ENCODE peak calls at places on chromosomes 7 and 10, in nine cellular contexts. E, O, A, T, B, F, D, U and Z are unnamed samples.
A peak's percentile ranks its signal among the peaks of the same experiment; 100 is the strongest.

GRCh38 chr10:99872367-99873162 is 90.1 kb downstream of the ABCC2 start:
- DNase-seq in E (no peak), O (peak; percentile 77), A (peak; percentile 18), T (peak; percentile 15), B (no peak), F (no peak), D (no peak), U (no peak), Z (no peak)

GRCh38 chr7:4849390-4849789 is 12.4 kb downstream of the PAPOLB start:
- DNase-seq in E (no peak), O (no peak), A (peak; percentile 43), T (peak; percentile 8), B (no peak), F (no peak), D (peak; percentile 55), U (no peak), Z (peak; percentile 2)

GRCh38 chr10:92573798-92574544 is at the start of gene IDE:
- DNase-seq in E (peak; percentile 83), O (peak; percentile 83), A (peak; percentile 87), T (peak; percentile 65), B (peak; percentile 39), F (peak; percentile 82), D (peak; percentile 81), U (peak; percentile 90), Z (peak; percentile 82)

GRCh38 chr10:66803174-66803573 is 122.7 kb upstream of the LRRTM3 start:
- DNase-seq in E (no peak), O (no peak), A (no peak), T (no peak), B (no peak), F (no peak), D (no peak), U (no peak), Z (no peak)

GRCh38 chr7:17690030-17690429 is 250.3 kb downstream of the SNX13 start:
- DNase-seq in E (no peak), O (peak; percentile 91), A (peak; percentile 96), T (peak; percentile 76), B (no peak), F (no peak), D (peak; percentile 35), U (no peak), Z (peak; percentile 67)

GRCh38 chr10:27716521-27716920 is 29.1 kb downstream of the MKX start:
- DNase-seq in E (no peak), O (no peak), A (no peak), T (no peak), B (no peak), F (no peak), D (no peak), U (no peak), Z (no peak)

GRCh38 chr10:63611078-63611477 is 89.9 kb downstream of the REEP3 start:
- DNase-seq in E (no peak), O (peak; percentile 50), A (peak; percentile 41), T (peak; percentile 74), B (no peak), F (no peak), D (no peak), U (no peak), Z (no peak)

GRCh38 chr10:4034907-4035581 is 250.0 kb upstream of the KLF6 start:
- DNase-seq in E (peak; percentile 19), O (no peak), A (no peak), T (peak; percentile 43), B (no peak), F (no peak), D (peak; percentile 2), U (no peak), Z (no peak)

GRCh38 chr10:24255115-24255895 is 46.4 kb downstream of the KIAA1217 start:
- DNase-seq in E (no peak), O (no peak), A (peak; percentile 86), T (peak; percentile 95), B (no peak), F (no peak), D (no peak), U (no peak), Z (no peak)

GRCh38 chr7:137674551-137675409 is 172.0 kb downstream of the DGKI start:
- DNase-seq in E (no peak), O (no peak), A (no peak), T (no peak), B (no peak), F (no peak), D (no peak), U (no peak), Z (no peak)

GRCh38 chr10:122264442-122264841 is 6.7 kb upstream of the BTBD16 start:
- DNase-seq in E (no peak), O (peak; percentile 40), A (no peak), T (peak; percentile 7), B (no peak), F (no peak), D (no peak), U (no peak), Z (no peak)